ENCODE peak calls at places on chromosome 13, in six cellular contexts. Q is sigmoid colon, X is HCT116, V is transverse colon, J is suprapubic skin, U is endothelial cell of umbilical vein. T is an unnamed sample.
A peak's percentile ranks its signal among the peaks of the same experiment; 100 is the strongest.

GRCh38 chr13:110103479-110103878 is 203.5 kb downstream of the COL4A1 start:
- DNase-seq in Q (no peak), X (no peak), V (no peak), J (no peak), U (no peak), T (no peak)

GRCh38 chr13:35848868-35849644 is 282.1 kb downstream of the DCLK1 start:
- DNase-seq in Q (no peak), X (no peak), V (no peak), J (no peak), U (no peak), T (no peak)

GRCh38 chr13:51330741-51331140 is 8.8 kb upstream of the SERPINE3 start:
- DNase-seq in Q (no peak), X (no peak), V (no peak), J (no peak), U (no peak), T (no peak)

GRCh38 chr13:86881390-86881789 is 789.8 kb upstream of the SLITRK5 start:
- DNase-seq in Q (no peak), X (no peak), V (no peak), J (no peak), U (no peak), T (no peak)

GRCh38 chr13:31773538-31773937 is 34.2 kb downstream of the RXFP2 start:
- DNase-seq in Q (no peak), X (no peak), V (no peak), J (no peak), U (peak; percentile 56), T (no peak)

GRCh38 chr13:78241278-78241919 is 322.8 kb upstream of the EDNRB start:
- DNase-seq in Q (no peak), X (no peak), V (peak; percentile 21), J (no peak), U (peak; percentile 53), T (no peak)

GRCh38 chr13:43431279-43431678 is 355.5 kb downstream of the ENOX1 start:
- DNase-seq in Q (no peak), X (no peak), V (no peak), J (no peak), U (no peak), T (no peak)

GRCh38 chr13:29782798-29783197 is 67.6 kb downstream of the UBL3 start:
- DNase-seq in Q (no peak), X (no peak), V (no peak), J (no peak), U (no peak), T (no peak)

GRCh38 chr13:106354961-106355360 is 180.5 kb downstream of the EFNB2 start:
- DNase-seq in Q (no peak), X (no peak), V (peak; percentile 48), J (no peak), U (no peak), T (no peak)

GRCh38 chr13:84366484-84366883 is 484.2 kb upstream of the SLITRK1 start:
- DNase-seq in Q (no peak), X (no peak), V (no peak), J (no peak), U (no peak), T (no peak)

GRCh38 chr13:31929031-31929770 is 102.4 kb upstream of the FRY start:
- DNase-seq in Q (no peak), X (no peak), V (no peak), J (no peak), U (no peak), T (no peak)

GRCh38 chr13:90365130-90365529 is 982.4 kb upstream of the MIR17HG start:
- DNase-seq in Q (no peak), X (no peak), V (no peak), J (no peak), U (no peak), T (no peak)

GRCh38 chr13:26961890-26962615 is 201.5 kb upstream of the GPR12 start:
- DNase-seq in Q (no peak), X (no peak), V (peak; percentile 82), J (no peak), U (no peak), T (no peak)

GRCh38 chr13:71865858-71866172 is 1.2 kb downstream of the DACH1 start:
- DNase-seq in Q (peak; percentile 62), X (no peak), V (peak; percentile 10), J (no peak), U (no peak), T (no peak)

GRCh38 chr13:90867336-90867683 is 480.2 kb upstream of the MIR17HG start:
- DNase-seq in Q (no peak), X (peak; percentile 33), V (peak; percentile 63), J (no peak), U (peak; percentile 36), T (no peak)

GRCh38 chr13:44649834-44650233 is 73.7 kb upstream of the TSC22D1 start:
- DNase-seq in Q (no peak), X (no peak), V (no peak), J (no peak), U (no peak), T (no peak)

GRCh38 chr13:110445183-110445582 is 116.3 kb downstream of the RAB20 start:
- DNase-seq in Q (no peak), X (no peak), V (no peak), J (no peak), U (no peak), T (no peak)

GRCh38 chr13:72384879-72385278 is 342.6 kb downstream of the MZT1 start:
- DNase-seq in Q (no peak), X (no peak), V (no peak), J (no peak), U (no peak), T (no peak)

GRCh38 chr13:36362251-36362650 is 16.1 kb upstream of the SPART start:
- DNase-seq in Q (no peak), X (no peak), V (no peak), J (no peak), U (no peak), T (no peak)

GRCh38 chr13:63595811-63596210 is 2180.2 kb upstream of the PCDH20 start:
- DNase-seq in Q (no peak), X (no peak), V (no peak), J (no peak), U (no peak), T (no peak)

GRCh38 chr13:48072787-48073186 is 22.1 kb downstream of the MED4 start:
- DNase-seq in Q (no peak), X (no peak), V (no peak), J (no peak), U (no peak), T (no peak)
- H3K9me3 ChIP-seq in Q (no peaks in the 10 kb centered on the region), X (peaks cover 18% of the 10 kb centered on the region), V (no peaks in the 10 kb centered on the region), J (peaks cover 12% of the 10 kb centered on the region), U (peaks cover 5% of the 10 kb centered on the region), T (no peaks in the 10 kb centered on the region)

DNA sequence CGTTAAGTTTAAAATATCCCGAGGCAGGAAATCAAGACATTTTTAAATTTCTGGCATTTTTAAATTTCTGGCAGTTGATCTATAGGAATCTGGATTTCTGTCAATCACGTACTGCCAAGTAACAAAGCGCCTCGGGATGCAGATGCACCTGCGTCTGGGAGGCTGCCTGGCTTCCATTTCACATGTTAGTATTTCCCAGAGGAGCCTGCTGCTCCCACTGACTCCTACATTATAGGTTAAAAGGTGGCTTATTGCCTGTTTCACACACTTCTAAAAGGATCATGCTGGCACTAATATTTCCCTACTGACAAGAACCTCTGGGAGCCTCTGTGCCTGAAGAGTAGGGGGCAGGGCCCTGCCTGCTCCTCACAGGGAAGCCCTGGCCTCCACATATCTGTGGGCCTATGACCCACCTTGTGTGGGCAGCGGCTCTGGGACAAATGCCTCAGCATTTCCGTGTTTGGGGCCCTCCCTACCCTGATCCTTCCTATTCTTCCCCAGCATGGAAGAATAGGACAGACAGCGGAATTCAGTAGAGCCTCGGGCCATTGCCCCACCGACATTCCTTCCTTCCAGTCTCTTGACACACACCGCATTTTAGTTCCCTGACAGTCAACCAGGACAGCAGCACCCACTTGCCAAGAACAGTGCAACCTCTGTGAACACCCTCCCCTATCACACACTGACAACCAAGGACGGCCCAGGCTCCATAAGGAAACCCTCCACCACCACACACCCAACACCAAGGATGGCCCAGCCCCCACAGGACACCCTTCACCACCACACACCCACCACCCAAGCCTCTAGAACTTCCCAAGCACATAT is 62.6 kb upstream of the ATP12A start:
- DNase-seq in Q (no peak), X (no peak), V (no peak), J (peak; percentile 73), U (no peak), T (no peak)
- TF ChIP-seq POLR2AphosphoS5 in Q (no peak), X (no peak), V (no peak), J (no peak), U (no peak), T (no peak)

GRCh38 chr13:41132512-41133152 is at the start of gene KBTBD6:
- DNase-seq in Q (peak; percentile 97), X (peak; percentile 96), V (peak; percentile 96), J (peak; percentile 96), U (peak; percentile 99), T (peak; percentile 97)
- TF ChIP-seq POLR2A in Q (peak; percentile 38), X (peak; percentile 73), V (peak; percentile 54), J (no peak), U (peak; percentile 83), T (peak; percentile 14)

GRCh38 chr13:34255695-34256094 is 437.7 kb downstream of the RFC3 start:
- DNase-seq in Q (no peak), X (no peak), V (no peak), J (no peak), U (no peak), T (no peak)

GRCh38 chr13:34254366-34254765 is 436.4 kb downstream of the RFC3 start:
- DNase-seq in Q (no peak), X (no peak), V (no peak), J (no peak), U (no peak), T (no peak)

GRCh38 chr13:34258646-34259386 is 440.9 kb downstream of the RFC3 start:
- DNase-seq in Q (no peak), X (no peak), V (no peak), J (no peak), U (no peak), T (no peak)

GRCh38 chr13:34256236-34256635 is 438.3 kb downstream of the RFC3 start:
- DNase-seq in Q (no peak), X (no peak), V (no peak), J (no peak), U (no peak), T (no peak)

DNA sequence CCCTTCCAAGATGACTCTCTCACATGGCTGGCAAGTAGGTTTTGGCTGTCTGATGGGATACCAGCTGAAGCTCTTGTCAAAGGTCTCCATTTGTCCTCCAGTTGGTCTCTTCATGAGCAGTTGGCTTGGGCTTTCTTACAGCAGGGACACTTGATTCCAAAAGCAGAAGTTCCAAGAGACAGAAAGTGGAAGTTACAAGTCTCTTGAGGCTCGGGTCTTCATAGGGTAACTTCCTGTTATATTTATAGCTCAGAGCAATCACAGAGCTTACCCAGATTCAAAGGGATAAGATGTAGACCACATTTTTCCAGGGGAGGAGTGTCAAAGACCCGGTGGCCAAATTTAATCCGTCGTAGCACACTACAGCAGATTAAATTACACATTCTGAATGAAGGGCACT is 440.0 kb downstream of the RFC3 start:
- DNase-seq in Q (no peak), X (no peak), V (no peak), J (no peak), U (no peak), T (no peak)
- H3K9me3 ChIP-seq in Q (no peaks in the 10 kb centered on the region), X (no peaks in the 10 kb centered on the region), V (no peaks in the 10 kb centered on the region), J (no peaks in the 10 kb centered on the region), U (no peaks in the 10 kb centered on the region), T (no peaks in the 10 kb centered on the region)

GRCh38 chr13:39462456-39462855 is 140.5 kb downstream of the LHFPL6 start:
- DNase-seq in Q (no peak), X (no peak), V (no peak), J (no peak), U (peak; percentile 26), T (no peak)
- TF ChIP-seq POLR2AphosphoS5 in Q (no peak), X (no peak), V (no peak), J (no peak), U (no peak), T (no peak)

GRCh38 chr13:21297914-21298831 is 121.7 kb downstream of the MRPL57 start:
- DNase-seq in Q (peak; percentile 90), X (peak; percentile 86), V (peak; percentile 90), J (peak; percentile 88), U (peak; percentile 90), T (peak; percentile 92)
- TF ChIP-seq POLR2A in Q (no peak), X (peak; percentile 36), V (peak; percentile 35), J (no peak), U (peak; percentile 16), T (no peak)